ENCODE peak calls at places on chromosomes 4 and X, in ten cellular contexts. P is activated T-helper 1 cell treated with anti-CD3 and anti-CD28 coated beads, Interleukin-12 subunit alpha, Interleukin-12 subunit beta, Interleukin-2, Interleukin-4 antibody, amounts not matched to agents 30 ng/mL and 10 ng/mL and 1 ng/mL, durations not matched to agents 14 hours and 24 hours and 36 hours; D is NCI-H1930; Q is caudate nucleus; X is RKO; H is endothelial cell; U is endothelial cell of umbilical vein; V is GM13976; A is RWPE1; M is T-helper 2 cell. C is an unnamed sample.

GRCh38 chrX:13888284-13888683 is 71.4 kb upstream of the GPM6B start:
- DNase-seq in P (no peak), D (no peak), Q (peak), X (no peak), H (no peak), U (no peak), V (no peak), A (no peak), M (no peak), C (no peak)

GRCh38 chrX:11064851-11065600 is 46.1 kb upstream of the HCCS start:
- DNase-seq in P (no peak), D (no peak), Q (peak), X (no peak), H (no peak), U (no peak), V (no peak), A (peak), M (no peak), C (no peak)

GRCh38 chr4:61202100-61202637 is 2.0 kb downstream of the ADGRL3 start:
- DNase-seq in P (no peak), D (no peak), Q (no peak), X (no peak), H (peak), U (no peak), V (peak), A (peak), M (no peak), C (no peak)

GRCh38 chrX:153307546-153308175 is 13.9 kb downstream of the PNMA6F start:
- DNase-seq in P (no peak), D (no peak), Q (no peak), X (no peak), H (no peak), U (no peak), V (no peak), A (no peak), M (no peak), C (no peak)

GRCh38 chr4:186669735-186670134 is 53.9 kb downstream of the FAT1 start:
- DNase-seq in P (no peak), D (no peak), Q (no peak), X (no peak), H (no peak), U (no peak), V (no peak), A (no peak), M (no peak), C (no peak)

GRCh38 chr4:4810365-4810764 is 49.1 kb upstream of the MSX1 start:
- DNase-seq in P (no peak), D (no peak), Q (no peak), X (no peak), H (no peak), U (no peak), V (no peak), A (no peak), M (no peak), C (no peak)

GRCh38 chrX:49840679-49841078 is 11.6 kb downstream of the PAGE4 start:
- DNase-seq in P (peak), D (peak), Q (peak), X (peak), H (peak), U (peak), V (peak), A (peak), M (peak), C (peak)

GRCh38 chr4:80286451-80286850 is 20.0 kb downstream of the FGF5 start:
- DNase-seq in P (no peak), D (no peak), Q (no peak), X (no peak), H (no peak), U (no peak), V (no peak), A (no peak), M (no peak), C (no peak)

GRCh38 chr4:17166954-17167353 is 268.5 kb upstream of the LDB2 start:
- DNase-seq in P (no peak), D (no peak), Q (no peak), X (no peak), H (no peak), U (peak), V (no peak), A (no peak), M (no peak), C (no peak)

GRCh38 chrX:25810202-25810601 is 327.9 kb upstream of the MAGEB18 start:
- DNase-seq in P (no peak), D (no peak), Q (no peak), X (peak), H (no peak), U (peak), V (no peak), A (no peak), M (no peak), C (no peak)

GRCh38 chr4:94690851-94691254 is 66.9 kb upstream of the BMPR1B start:
- DNase-seq in P (no peak), D (no peak), Q (no peak), X (no peak), H (no peak), U (no peak), V (no peak), A (no peak), M (no peak), C (no peak)

GRCh38 chrX:21176927-21177571 is 197.2 kb upstream of the CNKSR2 start:
- DNase-seq in P (no peak), D (no peak), Q (no peak), X (no peak), H (no peak), U (no peak), V (no peak), A (no peak), M (no peak), C (no peak)

GRCh38 chr4:105894570-105895323 is 524 bp upstream of the NPNT start:
- DNase-seq in P (no peak), D (no peak), Q (no peak), X (no peak), H (peak), U (no peak), V (peak), A (peak), M (no peak), C (no peak)

GRCh38 chr4:24973471-24974251 is 57.1 kb downstream of the LGI2 start:
- DNase-seq in P (no peak), D (no peak), Q (no peak), X (no peak), H (no peak), U (no peak), V (no peak), A (no peak), M (no peak), C (no peak)

GRCh38 chrX:134026732-134027311 is 41.4 kb upstream of the GPC3 start:
- DNase-seq in P (peak), D (no peak), Q (no peak), X (peak), H (peak), U (peak), V (peak), A (peak), M (no peak), C (peak)

GRCh38 chr4:184355111-184355604 is 119.2 kb downstream of the IRF2 start:
- DNase-seq in P (peak), D (no peak), Q (no peak), X (peak), H (peak), U (peak), V (peak), A (peak), M (no peak), C (no peak)

GRCh38 chr4:168679397-168680176 is 182.7 kb downstream of the PALLD start:
- DNase-seq in P (no peak), D (no peak), Q (no peak), X (no peak), H (no peak), U (no peak), V (no peak), A (no peak), M (no peak), C (no peak)

GRCh38 chr4:70704333-70705145 is 16.2 kb downstream of the UTP3 start:
- DNase-seq in P (peak), D (peak), Q (peak), X (peak), H (peak), U (peak), V (peak), A (peak), M (peak), C (no peak)

GRCh38 chr4:117481742-117482141 is 396.4 kb upstream of the TRAM1L1 start:
- DNase-seq in P (no peak), D (no peak), Q (no peak), X (no peak), H (no peak), U (no peak), V (no peak), A (peak), M (no peak), C (no peak)

GRCh38 chr4:185471235-185472062 is at the start of gene CCDC110:
- DNase-seq in P (peak), D (peak), Q (peak), X (peak), H (peak), U (peak), V (peak), A (peak), M (peak), C (no peak)

GRCh38 chrX:88560673-88561330 is 186.2 kb upstream of the CPXCR1 start:
- DNase-seq in P (no peak), D (no peak), Q (no peak), X (no peak), H (no peak), U (peak), V (no peak), A (no peak), M (no peak), C (no peak)

GRCh38 chrX:132751043-132751690 is 207.3 kb downstream of the HS6ST2 start:
- DNase-seq in P (no peak), D (no peak), Q (no peak), X (no peak), H (no peak), U (no peak), V (no peak), A (no peak), M (no peak), C (no peak)

GRCh38 chrX:19846995-19847790 is 40.2 kb downstream of the SH3KBP1 start:
- DNase-seq in P (no peak), D (no peak), Q (no peak), X (peak), H (no peak), U (peak), V (no peak), A (peak), M (no peak), C (no peak)

GRCh38 chr4:39048291-39048690 is 13.7 kb upstream of the KLHL5 start:
- DNase-seq in P (no peak), D (no peak), Q (no peak), X (no peak), H (no peak), U (peak), V (no peak), A (no peak), M (no peak), C (no peak)

GRCh38 chrX:153400146-153401132 is 711 bp downstream of the PNMA6E start:
- DNase-seq in P (peak), D (peak), Q (no peak), X (no peak), H (peak), U (peak), V (peak), A (peak), M (peak), C (no peak)

GRCh38 chr4:122819708-122820449 is 6.8 kb upstream of the FGF2 start:
- DNase-seq in P (no peak), D (no peak), Q (no peak), X (no peak), H (no peak), U (no peak), V (no peak), A (no peak), M (no peak), C (no peak)

GRCh38 chr4:6769138-6769983 is 13.2 kb upstream of the KIAA0232 start:
- DNase-seq in P (peak), D (no peak), Q (no peak), X (no peak), H (no peak), U (no peak), V (no peak), A (no peak), M (no peak), C (no peak)

GRCh38 chr4:109315818-109316217 is 13.4 kb upstream of the COL25A1 start:
- DNase-seq in P (no peak), D (no peak), Q (no peak), X (no peak), H (no peak), U (peak), V (no peak), A (no peak), M (no peak), C (no peak)

GRCh38 chrX:150035531-150035930 is 97.2 kb upstream of the EOLA2 start:
- DNase-seq in P (no peak), D (no peak), Q (no peak), X (peak), H (no peak), U (peak), V (no peak), A (no peak), M (no peak), C (no peak)

GRCh38 chr4:118775405-118775804 is 60.5 kb downstream of the SEC24D start:
- DNase-seq in P (no peak), D (no peak), Q (no peak), X (no peak), H (no peak), U (no peak), V (no peak), A (no peak), M (no peak), C (no peak)

GRCh38 chrX:13250831-13251612 is 68.8 kb downstream of the ATXN3L start:
- DNase-seq in P (no peak), D (no peak), Q (no peak), X (no peak), H (peak), U (peak), V (no peak), A (no peak), M (no peak), C (no peak)

GRCh38 chrX:16487620-16488380 is 162.2 kb upstream of the S100G start:
- DNase-seq in P (no peak), D (no peak), Q (no peak), X (peak), H (no peak), U (no peak), V (no peak), A (no peak), M (no peak), C (no peak)

GRCh38 chr4:136395212-136395722 is 1137.0 kb downstream of the PCDH18 start:
- DNase-seq in P (no peak), D (no peak), Q (no peak), X (no peak), H (no peak), U (no peak), V (no peak), A (no peak), M (no peak), C (no peak)